ENCODE peak calls at places on chromosomes 16 and 17, in eight cellular contexts. R, Y, S, Z, I, X, Q and K are unnamed samples.
A peak's percentile ranks its signal among the peaks of the same experiment; 100 is the strongest.

GRCh38 chr16:52526830-52527229 is 20.1 kb downstream of the TOX3 start:
- DNase-seq in R (no peak), Y (no peak), S (no peak), Z (no peak), I (no peak), X (no peak), Q (no peak), K (no peak)

GRCh38 chr16:56450275-56450889 is 750 bp downstream of the NUDT21 start:
- DNase-seq in R (peak; percentile 14), Y (no peak), S (peak; percentile 6), Z (no peak), I (no peak), X (peak; percentile 15), Q (no peak), K (no peak)

GRCh38 chr16:81701296-81701970 is 77.7 kb upstream of the PLCG2 start:
- DNase-seq in R (no peak), Y (no peak), S (no peak), Z (no peak), I (no peak), X (no peak), Q (no peak), K (no peak)

GRCh38 chr16:13036600-13036999 is 135.2 kb downstream of the SHISA9 start:
- DNase-seq in R (peak; percentile 41), Y (peak; percentile 20), S (no peak), Z (peak; percentile 19), I (peak; percentile 44), X (peak; percentile 34), Q (no peak), K (no peak)

GRCh38 chr17:19646788-19647696 is 1.5 kb upstream of the ALDH3A2 start:
- DNase-seq in R (peak; percentile 27), Y (peak; percentile 32), S (no peak), Z (no peak), I (peak; percentile 81), X (peak; percentile 40), Q (no peak), K (no peak)

GRCh38 chr17:13600475-13601316 is 1.0 kb downstream of the HS3ST3A1 start:
- DNase-seq in R (no peak), Y (no peak), S (peak; percentile 33), Z (no peak), I (no peak), X (no peak), Q (no peak), K (no peak)

GRCh38 chr16:73308776-73309175 is 260.8 kb upstream of the ZFHX3 start:
- DNase-seq in R (no peak), Y (no peak), S (no peak), Z (no peak), I (no peak), X (no peak), Q (no peak), K (no peak)

GRCh38 chr16:886802-887731 is 83.7 kb downstream of the LMF1 start:
- DNase-seq in R (no peak), Y (no peak), S (no peak), Z (no peak), I (no peak), X (no peak), Q (no peak), K (peak; percentile 31)

GRCh38 chr16:9139965-9140364 is 48.5 kb downstream of the HAPSTR1 start:
- DNase-seq in R (peak; percentile 30), Y (peak; percentile 39), S (no peak), Z (peak; percentile 46), I (peak; percentile 29), X (peak; percentile 39), Q (peak; percentile 57), K (no peak)

GRCh38 chr17:43943769-43944418 is 1.6 kb upstream of the PPY start:
- DNase-seq in R (peak; percentile 73), Y (peak; percentile 93), S (peak; percentile 61), Z (peak; percentile 85), I (peak; percentile 87), X (peak; percentile 75), Q (peak; percentile 39), K (peak; percentile 73)

GRCh38 chr17:8380049-8380448 is 2.9 kb downstream of the RPL26 start:
- DNase-seq in R (no peak), Y (no peak), S (no peak), Z (no peak), I (no peak), X (no peak), Q (no peak), K (no peak)

GRCh38 chr17:8384801-8385335 is 1.9 kb upstream of the RPL26 start:
- DNase-seq in R (peak; percentile 74), Y (no peak), S (peak; percentile 93), Z (no peak), I (peak; percentile 73), X (peak; percentile 86), Q (no peak), K (no peak)

GRCh38 chr17:8382880-8383142 is 182 bp downstream of the RPL26 start:
- DNase-seq in R (no peak), Y (no peak), S (no peak), Z (no peak), I (no peak), X (no peak), Q (no peak), K (no peak)

GRCh38 chr17:8382052-8382879 is 727 bp downstream of the RPL26 start:
- DNase-seq in R (peak; percentile 15), Y (no peak), S (no peak), Z (no peak), I (peak; percentile 4), X (peak; percentile 23), Q (no peak), K (no peak)

DNA sequence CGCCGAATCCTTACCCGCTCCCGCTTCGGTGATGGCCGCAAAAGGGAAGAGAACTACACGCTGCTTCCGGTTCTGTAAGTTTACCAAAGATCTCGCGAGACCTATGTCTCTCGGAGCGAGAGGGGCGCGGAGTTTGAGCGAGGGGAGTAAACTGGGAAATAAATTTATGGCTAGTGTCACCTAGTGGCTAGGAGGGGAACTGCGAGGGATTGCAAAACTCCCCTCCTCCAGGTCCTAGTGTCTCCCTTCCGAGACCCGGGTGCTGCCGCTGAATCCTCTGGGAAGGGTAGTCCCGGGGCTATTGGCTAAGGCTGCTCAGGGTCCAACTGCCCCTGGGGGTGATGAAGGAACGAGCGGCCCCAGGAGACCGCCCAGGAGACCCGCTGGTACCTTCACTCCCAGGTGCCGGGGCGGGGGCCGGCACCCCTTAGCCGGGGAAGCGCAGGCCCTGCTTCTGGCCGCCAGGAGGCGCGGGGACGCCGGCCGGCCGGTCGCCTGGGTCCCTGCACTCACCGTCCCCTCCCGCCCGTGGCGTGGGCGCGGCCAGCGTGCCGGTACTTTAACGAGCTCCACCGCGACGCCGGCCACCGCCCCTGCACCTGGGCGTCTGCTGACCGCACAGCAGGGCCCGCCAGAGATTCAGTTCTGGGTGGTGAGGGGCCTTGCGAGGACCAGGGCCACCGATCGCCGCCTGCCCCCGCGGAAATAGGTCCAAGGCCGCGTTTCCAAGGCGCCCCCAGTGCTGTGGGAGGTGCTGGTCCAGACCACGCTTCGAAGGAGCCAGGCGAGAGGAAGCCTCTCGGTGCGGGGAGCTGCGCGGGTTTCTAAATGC is at the start of gene RPL26:
- DNase-seq in R (peak; percentile 97), Y (peak; percentile 89), S (peak; percentile 98), Z (peak; percentile 96), I (peak; percentile 96), X (peak; percentile 98), Q (peak; percentile 96), K (peak; percentile 96)
- TF ChIP-seq CTCF in R (peak; percentile 86), Y (peak; percentile 92), S (peak; percentile 99), Z (peak; percentile 94), I (peak; percentile 86), X (peak; percentile 88), Q (peak; percentile 85), K (peak; percentile 100)

GRCh38 chr16:54062361-54063346 is 223.9 kb downstream of the IRX3 start:
- DNase-seq in R (no peak), Y (no peak), S (no peak), Z (no peak), I (no peak), X (no peak), Q (no peak), K (no peak)
- TF ChIP-seq CTCF in R (no peak), Y (peak; percentile 16), S (no peak), Z (no peak), I (peak; percentile 30), X (no peak), Q (no peak), K (no peak)

GRCh38 chr17:82062076-82062983 is 3.3 kb downstream of the DUS1L start:
- DNase-seq in R (no peak), Y (no peak), S (no peak), Z (no peak), I (no peak), X (no peak), Q (no peak), K (no peak)
- TF ChIP-seq CTCF in R (no peak), Y (no peak), S (no peak), Z (no peak), I (peak; percentile 10), X (no peak), Q (no peak), K (no peak)

DNA sequence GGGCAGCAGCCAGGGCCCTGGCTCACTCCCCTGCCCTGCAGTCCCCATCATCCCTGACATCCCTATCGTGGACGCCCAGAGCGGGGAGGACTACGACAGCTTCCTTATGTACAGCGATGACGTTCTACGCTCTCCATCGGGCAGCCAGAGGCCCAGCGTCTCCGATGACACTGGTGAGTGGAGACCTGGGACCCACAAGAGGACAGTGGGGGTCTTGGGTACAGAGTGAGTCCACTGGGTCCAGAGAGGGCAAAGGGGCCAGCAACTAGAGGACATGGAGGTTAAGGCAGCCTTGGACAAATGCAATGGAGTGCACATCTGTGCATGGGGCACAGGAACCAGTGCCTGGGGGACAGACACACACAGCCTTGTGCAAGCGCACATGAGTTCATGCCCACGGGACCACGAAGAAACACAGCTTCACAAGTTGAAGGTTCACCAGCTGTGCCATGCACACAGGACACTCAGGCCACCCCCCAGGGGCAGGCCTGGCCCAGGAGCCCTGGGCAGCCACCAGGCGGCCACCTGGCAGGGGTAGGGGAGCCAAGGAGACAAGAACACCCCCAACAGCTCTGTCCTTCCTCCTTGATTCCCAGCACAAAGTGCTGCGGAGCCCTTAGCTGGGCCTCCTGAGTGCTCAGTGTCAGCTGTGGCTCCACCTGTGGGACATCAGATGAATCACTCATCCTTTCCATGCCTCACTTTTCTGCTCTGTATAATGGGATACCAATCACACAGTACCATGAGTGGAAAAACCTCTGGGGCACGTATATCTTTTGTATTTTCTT is 12.4 kb downstream of the GALK1 start:
- DNase-seq in R (no peak), Y (no peak), S (no peak), Z (peak; percentile 77), I (no peak), X (no peak), Q (no peak), K (no peak)
- TF ChIP-seq CTCF in R (no peak), Y (no peak), S (no peak), Z (peak; percentile 10), I (no peak), X (no peak), Q (peak; percentile 58), K (no peak)

GRCh38 chr16:57723170-57723569 is 12.4 kb upstream of the KATNB1 start:
- DNase-seq in R (no peak), Y (peak; percentile 42), S (no peak), Z (no peak), I (no peak), X (peak; percentile 12), Q (no peak), K (no peak)
- TF ChIP-seq CTCF in R (peak; percentile 5), Y (peak; percentile 33), S (peak; percentile 46), Z (no peak), I (peak; percentile 34), X (peak; percentile 41), Q (no peak), K (no peak)